ENCODE peak calls at places on chromosomes 12 and 14, in nine cellular contexts. W is transverse colon; L is DND-41; M is brain microvascular endothelial cell; S is mucosa of descending colon; T is GM06990; U is left lung; Q is CD8-positive, alpha-beta T cell; I is left ventricle myocardium inferior. O is an unnamed sample. For H3K36me3, the result is how much of the 10 kb centered on the place peaks cover.

GRCh38 chr14:100118377-100119011 is 41.0 kb downstream of the DEGS2 start:
- DNase-seq in W (no peak), L (no peak), M (no peak), S (no peak), T (no peak), U (no peak), Q (no peak), I (no peak), O (no peak)

GRCh38 chr12:3313066-3313465 is 177.9 kb upstream of the PRMT8 start:
- DNase-seq in W (no peak), L (no peak), M (peak), S (no peak), T (no peak), U (no peak), Q (no peak), I (no peak), O (no peak)

GRCh38 chr12:111788178-111788654 is 21.5 kb downstream of the ALDH2 start:
- DNase-seq in W (no peak), L (no peak), M (no peak), S (no peak), T (no peak), U (no peak), Q (no peak), I (peak), O (no peak)

GRCh38 chr14:75259510-75259855 is 19.1 kb upstream of the FOS start:
- DNase-seq in W (no peak), L (no peak), M (peak), S (no peak), T (no peak), U (no peak), Q (no peak), I (no peak), O (no peak)

GRCh38 chr12:113221997-113222729 is 899 bp downstream of the TPCN1 start:
- DNase-seq in W (no peak), L (no peak), M (no peak), S (no peak), T (no peak), U (no peak), Q (no peak), I (no peak), O (no peak)

GRCh38 chr12:75722714-75723200 is 211.3 kb upstream of the KRR1 start:
- DNase-seq in W (peak), L (peak), M (peak), S (peak), T (peak), U (no peak), Q (peak), I (no peak), O (no peak)

GRCh38 chr12:54933381-54933780 is 51.2 kb downstream of the TESPA1 start:
- DNase-seq in W (no peak), L (no peak), M (peak), S (no peak), T (peak), U (no peak), Q (no peak), I (no peak), O (no peak)

GRCh38 chr12:121789800-121790748 is 3.4 kb downstream of the RHOF start:
- DNase-seq in W (peak), L (peak), M (no peak), S (peak), T (peak), U (peak), Q (peak), I (peak), O (no peak)

GRCh38 chr14:99042376-99043257 is 229.4 kb downstream of the BCL11B start:
- DNase-seq in W (no peak), L (no peak), M (no peak), S (no peak), T (no peak), U (no peak), Q (no peak), I (no peak), O (no peak)

GRCh38 chr14:99717682-99718013 is 33.5 kb downstream of the CYP46A1 start:
- DNase-seq in W (no peak), L (no peak), M (no peak), S (no peak), T (no peak), U (no peak), Q (peak), I (no peak), O (no peak)

GRCh38 chr12:2264622-2265306 is 212.0 kb downstream of the CACNA1C start:
- DNase-seq in W (peak), L (no peak), M (peak), S (no peak), T (no peak), U (no peak), Q (no peak), I (no peak), O (peak)

GRCh38 chr14:61280092-61280525 is 1.0 kb downstream of the TMEM30B start:
- DNase-seq in W (peak), L (no peak), M (no peak), S (peak), T (no peak), U (no peak), Q (no peak), I (peak), O (no peak)

GRCh38 chr12:19234171-19234704 is 104.7 kb downstream of the PLEKHA5 start:
- DNase-seq in W (no peak), L (no peak), M (no peak), S (no peak), T (no peak), U (no peak), Q (no peak), I (no peak), O (no peak)

GRCh38 chr12:92989715-92990484 is 60.8 kb upstream of the EEA1 start:
- DNase-seq in W (no peak), L (no peak), M (no peak), S (no peak), T (peak), U (no peak), Q (no peak), I (no peak), O (no peak)

GRCh38 chr14:59500732-59501131 is 16.4 kb downstream of the JKAMP start:
- DNase-seq in W (no peak), L (no peak), M (no peak), S (peak), T (no peak), U (no peak), Q (no peak), I (no peak), O (no peak)

GRCh38 chr12:88420460-88420859 is 159.8 kb downstream of the KITLG start:
- DNase-seq in W (no peak), L (no peak), M (peak), S (no peak), T (no peak), U (no peak), Q (no peak), I (no peak), O (peak)

GRCh38 chr12:106978035-106978800 is 8.7 kb downstream of the MTERF2 start:
- DNase-seq in W (peak), L (no peak), M (no peak), S (peak), T (no peak), U (peak), Q (no peak), I (peak), O (no peak)

GRCh38 chr12:119036878-119037493 is 55.6 kb downstream of the SRRM4 start:
- DNase-seq in W (peak), L (peak), M (peak), S (peak), T (no peak), U (no peak), Q (no peak), I (no peak), O (no peak)

GRCh38 chr12:94326727-94327126 is 132.9 kb downstream of the CEP83 start:
- DNase-seq in W (no peak), L (no peak), M (peak), S (no peak), T (no peak), U (no peak), Q (no peak), I (no peak), O (peak)

GRCh38 chr12:113961921-113962710 is 4.0 kb downstream of the RBM19 start:
- DNase-seq in W (no peak), L (no peak), M (peak), S (no peak), T (peak), U (no peak), Q (no peak), I (no peak), O (peak)

GRCh38 chr14:80714489-80714888 is 227.0 kb downstream of the CEP128 start:
- DNase-seq in W (no peak), L (peak), M (no peak), S (no peak), T (no peak), U (no peak), Q (no peak), I (no peak), O (no peak)

GRCh38 chr14:97779140-97779539 is 982.0 kb downstream of the VRK1 start:
- DNase-seq in W (no peak), L (no peak), M (no peak), S (no peak), T (no peak), U (no peak), Q (no peak), I (no peak), O (no peak)

GRCh38 chr12:76158518-76159321 is 74.2 kb upstream of the NAP1L1 start:
- DNase-seq in W (peak), L (peak), M (peak), S (peak), T (peak), U (no peak), Q (peak), I (no peak), O (peak)

GRCh38 chr12:23834076-23834475 is 115.4 kb downstream of the SOX5 start:
- DNase-seq in W (no peak), L (no peak), M (peak), S (no peak), T (no peak), U (no peak), Q (no peak), I (no peak), O (no peak)

GRCh38 chr12:77746108-77746507 is 84.6 kb upstream of the NAV3 start:
- DNase-seq in W (no peak), L (no peak), M (peak), S (peak), T (peak), U (no peak), Q (no peak), I (no peak), O (peak)

GRCh38 chr14:89336338-89336737 is 80.7 kb downstream of the FOXN3 start:
- DNase-seq in W (no peak), L (no peak), M (no peak), S (no peak), T (no peak), U (no peak), Q (no peak), I (no peak), O (no peak)
- TF ChIP-seq CTCF in W (no peak), L (peak), M (no peak), S (no peak), T (peak), U (no peak), Q (no peak), I (peak), O (no peak)

GRCh38 chr14:22887260-22887989 is 4.4 kb downstream of the REM2 start:
- DNase-seq in W (peak), L (no peak), M (peak), S (peak), T (peak), U (peak), Q (no peak), I (no peak), O (peak)

GRCh38 chr14:22887990-22888378 is 5.0 kb downstream of the REM2 start:
- DNase-seq in W (peak), L (peak), M (no peak), S (no peak), T (peak), U (no peak), Q (no peak), I (no peak), O (no peak)

GRCh38 chr14:22886500-22887259 is 3.7 kb downstream of the REM2 start:
- DNase-seq in W (peak), L (peak), M (peak), S (peak), T (peak), U (peak), Q (peak), I (peak), O (no peak)

GRCh38 chr14:22884721-22885523 is 1.9 kb downstream of the REM2 start:
- DNase-seq in W (no peak), L (no peak), M (no peak), S (no peak), T (no peak), U (no peak), Q (no peak), I (no peak), O (no peak)

GRCh38 chr14:22885975-22886374 is 3.0 kb downstream of the REM2 start:
- DNase-seq in W (no peak), L (no peak), M (no peak), S (no peak), T (no peak), U (no peak), Q (no peak), I (no peak), O (no peak)
- H3K4me3 ChIP-seq in W (no peak), L (no peak), M (no peak), S (no peak), T (peak), U (peak), Q (no peak), I (peak), O (peak)

GRCh38 chr14:102967506-102967795 is 45.0 kb downstream of the AMN start:
- DNase-seq in W (no peak), L (no peak), M (no peak), S (no peak), T (no peak), U (no peak), Q (no peak), I (no peak), O (no peak)

GRCh38 chr14:102966681-102967505 is 44.4 kb downstream of the AMN start:
- DNase-seq in W (no peak), L (no peak), M (no peak), S (no peak), T (no peak), U (no peak), Q (no peak), I (no peak), O (no peak)

GRCh38 chr14:102964152-102964730 is 41.8 kb downstream of the AMN start:
- DNase-seq in W (no peak), L (no peak), M (no peak), S (no peak), T (no peak), U (no peak), Q (no peak), I (no peak), O (no peak)

GRCh38 chr14:102966256-102966655 is 43.8 kb downstream of the AMN start:
- DNase-seq in W (no peak), L (no peak), M (no peak), S (no peak), T (no peak), U (no peak), Q (no peak), I (no peak), O (no peak)

DNA sequence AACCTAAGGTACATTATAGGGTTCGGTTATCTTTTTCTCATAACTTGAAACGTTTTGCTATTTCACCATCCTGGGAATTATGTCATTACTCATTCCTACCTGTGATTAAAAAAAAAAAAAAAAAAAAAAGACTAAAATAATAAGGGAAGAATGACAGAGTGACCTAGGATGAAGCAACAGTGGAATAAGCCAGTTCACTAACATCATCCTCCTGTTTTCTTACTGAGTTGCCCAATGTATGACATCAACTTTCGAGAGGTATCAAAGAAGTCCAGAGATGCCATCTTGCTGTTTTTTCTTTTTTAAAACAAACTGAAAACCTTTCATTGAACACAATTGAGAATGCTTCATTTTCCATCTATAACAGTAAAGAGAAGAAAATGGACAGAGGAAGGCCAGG is 42.8 kb downstream of the AMN start:
- DNase-seq in W (no peak), L (no peak), M (no peak), S (no peak), T (no peak), U (no peak), Q (no peak), I (no peak), O (no peak)
- H3K36me3 ChIP-seq in W (under half), L (under half), M (half or more), S (under half), T (under half), U (under half), Q (under half), I (half or more), O (under half)

GRCh38 chr12:62817556-62818271 is 117.2 kb downstream of the PPM1H start:
- DNase-seq in W (no peak), L (no peak), M (peak), S (no peak), T (no peak), U (no peak), Q (no peak), I (no peak), O (no peak)

GRCh38 chr12:62808166-62808879 is 126.6 kb downstream of the PPM1H start:
- DNase-seq in W (no peak), L (no peak), M (no peak), S (no peak), T (no peak), U (no peak), Q (no peak), I (no peak), O (no peak)

GRCh38 chr12:62816624-62817023 is 118.3 kb downstream of the PPM1H start:
- DNase-seq in W (no peak), L (no peak), M (no peak), S (no peak), T (no peak), U (no peak), Q (no peak), I (no peak), O (no peak)

GRCh38 chr12:62814243-62814642 is 120.7 kb downstream of the PPM1H start:
- DNase-seq in W (no peak), L (no peak), M (no peak), S (no peak), T (no peak), U (no peak), Q (no peak), I (no peak), O (no peak)

GRCh38 chr12:62813031-62813829 is 121.7 kb downstream of the PPM1H start:
- DNase-seq in W (peak), L (peak), M (peak), S (peak), T (no peak), U (peak), Q (no peak), I (peak), O (no peak)
- TF ChIP-seq CTCF in W (peak), L (peak), M (peak), S (peak), T (peak), U (peak), Q (peak), I (peak), O (peak)

GRCh38 chr12:131920902-131921840 is 7.9 kb upstream of the PUS1 start:
- DNase-seq in W (no peak), L (no peak), M (no peak), S (no peak), T (peak), U (no peak), Q (no peak), I (peak), O (no peak)

GRCh38 chr12:131922772-131923171 is 6.3 kb upstream of the PUS1 start:
- DNase-seq in W (no peak), L (no peak), M (no peak), S (no peak), T (no peak), U (no peak), Q (no peak), I (no peak), O (no peak)

GRCh38 chr12:131920157-131920508 is 8.9 kb upstream of the PUS1 start:
- DNase-seq in W (no peak), L (no peak), M (no peak), S (no peak), T (peak), U (no peak), Q (no peak), I (no peak), O (no peak)

GRCh38 chr12:131921866-131922769 is 7.0 kb upstream of the PUS1 start:
- DNase-seq in W (no peak), L (no peak), M (no peak), S (no peak), T (peak), U (no peak), Q (no peak), I (peak), O (no peak)

DNA sequence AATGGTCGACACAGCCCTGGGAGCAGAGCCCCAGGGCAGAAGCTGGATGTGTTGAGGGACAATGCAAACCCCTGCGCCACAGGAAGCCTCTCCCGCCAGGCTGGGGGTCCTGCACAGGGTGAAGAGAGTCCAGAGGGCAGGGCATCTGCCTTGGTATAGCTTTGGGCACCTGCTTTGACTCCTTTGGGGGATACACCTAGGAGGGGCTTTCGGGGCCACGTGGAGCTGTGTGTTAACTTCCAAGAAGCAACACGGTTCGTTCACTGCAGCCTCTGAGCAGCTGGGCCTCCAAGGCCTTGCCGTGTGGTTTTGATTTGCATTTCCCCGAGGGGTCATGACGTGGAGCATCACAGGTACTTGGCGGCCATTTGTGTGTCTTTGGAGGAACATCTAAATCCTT is 5.8 kb upstream of the PUS1 start:
- DNase-seq in W (peak), L (no peak), M (no peak), S (peak), T (peak), U (no peak), Q (no peak), I (no peak), O (no peak)
- H3K4me3 ChIP-seq in W (no peak), L (no peak), M (no peak), S (no peak), T (peak), U (no peak), Q (no peak), I (no peak), O (no peak)

DNA sequence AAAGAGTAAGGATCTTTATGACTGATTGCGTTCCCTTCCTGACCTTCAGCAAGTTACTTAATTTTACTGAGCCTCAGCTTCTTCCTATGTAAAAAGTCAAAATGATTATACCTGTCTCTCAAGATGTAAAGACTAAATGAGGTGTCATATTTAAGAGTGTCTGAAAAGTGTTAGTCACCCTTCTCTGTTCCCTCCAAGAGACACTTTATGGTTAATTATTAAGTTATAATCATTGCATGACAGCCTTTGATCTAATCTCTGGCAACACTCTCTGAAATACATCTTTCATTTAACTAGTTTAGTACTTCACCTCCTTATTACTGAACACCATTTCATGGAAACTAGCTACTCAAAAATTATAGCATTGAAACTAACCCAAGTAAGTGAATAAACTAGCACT is 54.8 kb downstream of the BMAL2 start:
- DNase-seq in W (no peak), L (no peak), M (no peak), S (no peak), T (no peak), U (no peak), Q (no peak), I (no peak), O (no peak)
- H3K36me3 ChIP-seq in W (under half), L (under half), M (under half), S (under half), T (under half), U (under half), Q (under half), I (under half), O (under half)